ENCODE peak calls at places on chromosomes 11 and 22, in eight cellular contexts. S, J, V, Z, Y, B, I and U are unnamed samples.

GRCh38 chr22:22936190-22936914 is 48.7 kb downstream of the IGLL5 start:
- DNase-seq in B (no peak), I (no peak), J (no peak), S (no peak), V (no peak), Y (no peak), Z (no peak), U (no peak)

GRCh38 chr11:74521666-74522252 is 28.2 kb upstream of the LIPT2 start:
- DNase-seq in S (no peak), J (no peak), Y (no peak), Z (no peak), V (no peak), B (no peak), I (no peak), U (no peak)

GRCh38 chr11:21511835-21512440 is 680.9 kb upstream of the ANO5 start:
- DNase-seq in Z (peak; percentile 83), V (no peak), J (peak; percentile 66), S (peak; percentile 96), Y (peak; percentile 32), I (no peak), B (no peak), U (no peak)

GRCh38 chr11:86755196-86755595 is 45.1 kb upstream of the PRSS23 start:
- DNase-seq in S (no peak), B (no peak), I (no peak), Y (no peak), J (no peak), Z (no peak), V (no peak), U (no peak)

GRCh38 chr11:117723625-117724024 is 73.4 kb downstream of the DSCAML1 start:
- DNase-seq in J (no peak), Z (no peak), V (no peak), I (no peak), S (no peak), B (no peak), Y (no peak), U (no peak)

GRCh38 chr22:31400023-31400397 is 606 bp downstream of the DRG1 start:
- DNase-seq in I (no peak), Y (no peak), J (peak; percentile 9), S (peak; percentile 48), V (no peak), B (no peak), Z (no peak), U (no peak)

GRCh38 chr22:32837803-32838202 is 36.3 kb downstream of the TIMP3 start:
- DNase-seq in Y (no peak), V (no peak), Z (no peak), I (no peak), B (no peak), S (no peak), J (no peak), U (no peak)

GRCh38 chr22:29951675-29952413 is 68.9 kb downstream of the MTMR3 start:
- DNase-seq in Z (no peak), I (no peak), S (no peak), J (no peak), V (no peak), Y (no peak), B (no peak), U (no peak)

GRCh38 chr11:119518746-119519382 is 95.9 kb upstream of the THY1 start:
- DNase-seq in Y (no peak), J (peak; percentile 76), B (peak; percentile 18), V (peak; percentile 25), Z (no peak), S (peak; percentile 92), I (no peak), U (no peak)

GRCh38 chr11:133968300-133968699 is 11.5 kb upstream of the IGSF9B start:
- DNase-seq in J (peak; percentile 57), V (no peak), B (no peak), Z (no peak), Y (no peak), S (peak; percentile 89), I (no peak), U (no peak)

GRCh38 chr11:133939558-133939957 is 17.2 kb downstream of the IGSF9B start:
- DNase-seq in J (no peak), Z (no peak), Y (no peak), I (no peak), B (no peak), V (no peak), S (no peak), U (no peak)

GRCh38 chr22:48589901-48590300 is 1237.8 kb downstream of the BRD1 start:
- DNase-seq in V (no peak), Z (no peak), Y (no peak), S (no peak), I (no peak), J (no peak), B (no peak), U (no peak)

GRCh38 chr22:48592488-48592887 is 1235.2 kb downstream of the BRD1 start:
- DNase-seq in Y (peak; percentile 0), I (no peak), J (no peak), S (no peak), B (no peak), V (no peak), Z (no peak), U (no peak)

GRCh38 chr22:48592066-48592345 is 1235.7 kb downstream of the BRD1 start:
- DNase-seq in J (no peak), Z (no peak), S (no peak), I (no peak), B (no peak), Y (peak; percentile 9), V (no peak), U (no peak)

GRCh38 chr22:48592931-48593330 is 1234.7 kb downstream of the BRD1 start:
- DNase-seq in Y (peak; percentile 4), V (no peak), Z (no peak), B (no peak), I (no peak), S (no peak), J (no peak), U (no peak)

GRCh38 chr22:48591286-48592065 is 1236.2 kb downstream of the BRD1 start:
- DNase-seq in Z (no peak), I (no peak), Y (peak; percentile 14), S (no peak), J (no peak), B (no peak), V (no peak), U (no peak)
- H3K9me3 ChIP-seq in Z (no peaks in the 10 kb centered on the region), I (no peaks in the 10 kb centered on the region), Y (no peaks in the 10 kb centered on the region), S (no peaks in the 10 kb centered on the region), J (no peaks in the 10 kb centered on the region), B (peaks cover 97% of the 10 kb centered on the region), V (no peaks in the 10 kb centered on the region), U (no peaks in the 10 kb centered on the region)

GRCh38 chr22:47879346-47879745 is 1116.9 kb downstream of the TBC1D22A start:
- DNase-seq in Z (no peak), I (no peak), V (no peak), B (no peak), Y (no peak), J (no peak), S (no peak), U (no peak)
- H3K9me3 ChIP-seq in Z (no peaks in the 10 kb centered on the region), I (no peaks in the 10 kb centered on the region), V (no peaks in the 10 kb centered on the region), B (peaks cover 60% of the 10 kb centered on the region), Y (no peaks in the 10 kb centered on the region), J (peaks cover 5% of the 10 kb centered on the region), S (peaks cover 24% of the 10 kb centered on the region), U (no peaks in the 10 kb centered on the region)

GRCh38 chr22:47075568-47075967 is 313.1 kb downstream of the TBC1D22A start:
- DNase-seq in Z (no peak), V (no peak), S (no peak), J (no peak), B (no peak), Y (no peak), I (no peak), U (no peak)

GRCh38 chr22:47071078-47071811 is 308.8 kb downstream of the TBC1D22A start:
- DNase-seq in V (no peak), J (no peak), B (no peak), Y (no peak), I (no peak), S (peak; percentile 18), Z (peak; percentile 34), U (no peak)

GRCh38 chr22:47072642-47072967 is 310.2 kb downstream of the TBC1D22A start:
- DNase-seq in B (no peak), I (no peak), J (no peak), Z (no peak), V (no peak), S (no peak), Y (no peak), U (no peak)

GRCh38 chr22:47071812-47072641 is 309.6 kb downstream of the TBC1D22A start:
- DNase-seq in J (no peak), S (no peak), I (no peak), Y (no peak), V (no peak), B (no peak), Z (no peak), U (no peak)

DNA sequence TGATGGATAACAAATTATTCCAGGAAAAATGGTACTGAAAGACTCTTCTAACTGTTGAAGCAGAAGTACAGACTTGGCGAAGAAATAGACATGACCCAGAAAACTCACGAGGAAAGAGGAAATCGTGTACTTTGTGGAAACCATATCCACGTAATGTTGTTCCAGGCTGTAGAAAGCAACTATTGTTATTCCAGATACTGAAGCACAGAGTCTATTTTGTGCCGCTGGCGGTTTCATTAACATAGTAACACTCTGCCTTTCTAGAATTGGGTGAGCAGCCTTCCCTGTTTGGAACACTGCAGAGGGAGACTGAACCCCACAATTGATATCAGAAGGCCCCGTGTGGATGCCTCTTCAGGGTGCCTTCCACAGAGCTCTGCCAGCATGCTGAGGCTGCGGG is 310.7 kb downstream of the TBC1D22A start:
- DNase-seq in S (no peak), Z (no peak), I (no peak), J (no peak), V (no peak), B (no peak), Y (no peak), U (no peak)
- H3K9me3 ChIP-seq in S (peaks cover 26% of the 10 kb centered on the region), Z (no peaks in the 10 kb centered on the region), I (peaks cover 3% of the 10 kb centered on the region), J (peaks cover 3% of the 10 kb centered on the region), V (no peaks in the 10 kb centered on the region), B (peaks cover 9% of the 10 kb centered on the region), Y (peaks cover 10% of the 10 kb centered on the region), U (peaks cover 4% of the 10 kb centered on the region)

GRCh38 chr11:62237499-62237898 is 4.5 kb upstream of the SCGB1D2 start:
- DNase-seq in S (no peak), J (no peak), B (no peak), Z (no peak), I (no peak), V (no peak), Y (no peak), U (no peak)

GRCh38 chr11:62242021-62242420 is at the start of gene SCGB1D2:
- DNase-seq in Y (peak; percentile 85), S (peak; percentile 79), B (no peak), J (no peak), I (no peak), V (no peak), Z (peak; percentile 83), U (no peak)

GRCh38 chr11:62236187-62236586 is 5.9 kb upstream of the SCGB1D2 start:
- DNase-seq in V (no peak), Y (no peak), S (no peak), B (no peak), Z (no peak), J (no peak), I (no peak), U (no peak)

GRCh38 chr11:62241095-62241494 is 944 bp upstream of the SCGB1D2 start:
- DNase-seq in J (no peak), V (no peak), Y (no peak), S (no peak), I (no peak), Z (no peak), B (no peak), U (no peak)

DNA sequence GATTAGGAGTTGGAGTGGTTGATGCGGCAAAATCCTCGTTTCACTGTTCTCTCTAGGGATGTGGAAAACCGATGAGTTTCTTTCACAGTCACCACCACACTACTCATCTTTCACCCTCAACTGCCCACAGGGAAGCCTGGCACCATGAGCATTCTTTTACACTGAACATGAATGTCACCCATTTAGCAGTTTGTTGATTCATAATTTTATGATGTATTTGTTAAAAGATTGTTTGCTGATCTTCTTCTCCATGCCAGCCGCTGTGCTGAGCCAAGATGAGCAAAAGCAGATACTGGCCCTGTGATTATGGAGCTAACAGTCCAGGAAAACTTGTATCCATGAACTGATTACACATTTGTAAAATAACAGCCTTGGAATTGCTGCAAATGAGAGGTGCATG is 3.9 kb upstream of the SCGB1D2 start:
- DNase-seq in V (no peak), B (no peak), Y (no peak), J (no peak), S (no peak), Z (no peak), I (no peak), U (no peak)
- H3K9me3 ChIP-seq in V (no peaks in the 10 kb centered on the region), B (no peaks in the 10 kb centered on the region), Y (no peaks in the 10 kb centered on the region), J (no peaks in the 10 kb centered on the region), S (no peaks in the 10 kb centered on the region), Z (no peaks in the 10 kb centered on the region), I (no peaks in the 10 kb centered on the region), U (no peaks in the 10 kb centered on the region)